ENCODE peak calls at places on chromosomes 7 and 10, in nine cellular contexts. P, A, X, C, J, Q, D, S and L are unnamed samples.

GRCh38 chr7:134737561-134738353 is 41.7 kb upstream of the CALD1 start:
- DNase-seq in P (no peak), A (peak), X (no peak), C (no peak), J (no peak), Q (no peak), D (no peak), S (no peak), L (no peak)

GRCh38 chr10:89553064-89553734 is 17.8 kb upstream of the SLC16A12 start:
- DNase-seq in P (no peak), A (peak), X (no peak), C (peak), J (no peak), Q (peak), D (peak), S (no peak), L (peak)

GRCh38 chr7:30815016-30815854 is 44.0 kb downstream of the MINDY4 start:
- DNase-seq in P (peak), A (no peak), X (no peak), C (no peak), J (peak), Q (no peak), D (no peak), S (peak), L (no peak)

GRCh38 chr10:78898341-78899097 is 170.2 kb upstream of the ZMIZ1 start:
- DNase-seq in P (no peak), A (no peak), X (no peak), C (no peak), J (no peak), Q (no peak), D (no peak), S (no peak), L (no peak)

GRCh38 chr7:55178863-55179773 is 160.3 kb downstream of the EGFR start:
- DNase-seq in P (no peak), A (no peak), X (no peak), C (no peak), J (no peak), Q (no peak), D (no peak), S (no peak), L (no peak)

GRCh38 chr7:49597805-49598204 is 175.6 kb upstream of the VWC2 start:
- DNase-seq in P (no peak), A (no peak), X (no peak), C (no peak), J (no peak), Q (no peak), D (no peak), S (no peak), L (no peak)

GRCh38 chr7:5523052-5523711 is 99.5 kb upstream of the TNRC18 start:
- DNase-seq in P (no peak), A (no peak), X (no peak), C (peak), J (no peak), Q (no peak), D (peak), S (no peak), L (no peak)

GRCh38 chr10:70915806-70916205 is 27.4 kb upstream of the PCBD1 start:
- DNase-seq in P (no peak), A (no peak), X (no peak), C (no peak), J (peak), Q (no peak), D (no peak), S (peak), L (no peak)

GRCh38 chr7:40986351-40986873 is 716.5 kb downstream of the INHBA start:
- DNase-seq in P (no peak), A (peak), X (no peak), C (peak), J (no peak), Q (peak), D (no peak), S (no peak), L (no peak)

GRCh38 chr10:96165726-96166125 is 35.6 kb downstream of the ZNF518A start:
- DNase-seq in P (no peak), A (no peak), X (no peak), C (no peak), J (no peak), Q (no peak), D (no peak), S (no peak), L (no peak)

GRCh38 chr7:102469972-102470825 is 5.4 kb downstream of the LRWD1 start:
- DNase-seq in P (peak), A (no peak), X (peak), C (no peak), J (no peak), Q (no peak), D (no peak), S (no peak), L (no peak)

GRCh38 chr7:75595766-75596165 is 103.6 kb downstream of the SPDYE5 start:
- DNase-seq in P (no peak), A (no peak), X (no peak), C (no peak), J (no peak), Q (no peak), D (no peak), S (no peak), L (no peak)

GRCh38 chr7:1678571-1679325 is 8.7 kb downstream of the ELFN1 start:
- DNase-seq in P (peak), A (no peak), X (no peak), C (no peak), J (no peak), Q (no peak), D (no peak), S (no peak), L (no peak)

GRCh38 chr10:70459771-70460490 is 18.4 kb upstream of the NODAL start:
- DNase-seq in P (no peak), A (no peak), X (no peak), C (no peak), J (no peak), Q (no peak), D (no peak), S (no peak), L (no peak)

GRCh38 chr7:22185559-22185958 is 171.4 kb downstream of the RAPGEF5 start:
- DNase-seq in P (no peak), A (no peak), X (no peak), C (no peak), J (no peak), Q (no peak), D (no peak), S (no peak), L (no peak)

GRCh38 chr10:36349445-36350063 is 707.5 kb upstream of the FZD8 start:
- DNase-seq in P (no peak), A (peak), X (no peak), C (no peak), J (no peak), Q (no peak), D (no peak), S (no peak), L (no peak)

GRCh38 chr10:68172324-68172723 is 59.6 kb downstream of the ATOH7 start:
- DNase-seq in P (no peak), A (no peak), X (no peak), C (no peak), J (no peak), Q (no peak), D (no peak), S (no peak), L (no peak)

GRCh38 chr10:123642697-123643096 is 23.5 kb upstream of the GPR26 start:
- DNase-seq in P (peak), A (no peak), X (no peak), C (peak), J (no peak), Q (no peak), D (no peak), S (no peak), L (no peak)

GRCh38 chr10:91090761-91091529 is 129.5 kb upstream of the PCGF5 start:
- DNase-seq in P (no peak), A (peak), X (no peak), C (peak), J (no peak), Q (no peak), D (no peak), S (no peak), L (no peak)

GRCh38 chr10:91091780-91092179 is 128.7 kb upstream of the PCGF5 start:
- DNase-seq in P (no peak), A (no peak), X (no peak), C (no peak), J (no peak), Q (no peak), D (no peak), S (no peak), L (no peak)

GRCh38 chr10:91088300-91089140 is 131.9 kb upstream of the PCGF5 start:
- DNase-seq in P (no peak), A (peak), X (no peak), C (peak), J (no peak), Q (no peak), D (no peak), S (no peak), L (peak)
- TF ChIP-seq CTCF in P (no peak), A (no peak), X (no peak), C (peak), J (no peak), Q (peak), D (no peak), S (peak), L (no peak)

DNA sequence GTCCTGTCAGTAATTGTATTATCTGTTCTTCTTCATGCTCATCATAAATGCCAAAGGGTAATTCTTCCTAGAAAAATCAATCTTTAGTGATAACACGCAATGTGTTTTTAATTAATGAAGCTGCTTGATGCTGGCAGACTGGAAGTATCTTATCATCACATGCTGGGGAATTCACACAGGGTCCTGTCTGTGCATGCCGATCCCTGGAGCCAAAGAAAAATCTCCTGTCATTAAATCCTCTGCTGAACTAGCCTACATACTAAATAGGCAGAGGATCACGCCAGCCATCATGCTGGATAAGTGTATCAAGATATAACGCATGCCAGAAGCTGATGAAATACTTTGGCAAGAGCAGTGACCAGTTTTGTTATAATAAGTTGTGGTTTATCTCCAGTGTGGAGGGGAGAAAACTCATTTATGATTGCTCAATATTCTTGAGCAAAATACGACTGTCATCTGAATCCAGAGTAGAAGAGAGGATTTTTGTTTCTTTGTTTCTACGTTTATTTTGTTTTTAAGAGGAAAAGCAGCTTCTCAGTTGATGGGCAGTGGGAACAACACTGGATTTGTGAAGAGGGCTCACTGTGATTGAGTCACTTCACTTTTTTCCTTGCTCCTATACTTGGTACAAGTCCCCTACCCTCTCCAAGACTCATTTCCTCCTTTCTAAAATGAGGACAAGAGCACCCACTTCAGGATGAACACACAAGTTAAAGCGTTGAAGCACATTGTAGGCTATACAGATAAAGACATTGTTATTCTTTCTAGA is 649.1 kb downstream of the TNS3 start:
- DNase-seq in P (no peak), A (peak), X (peak), C (peak), J (no peak), Q (peak), D (peak), S (no peak), L (peak)
- TF ChIP-seq CTCF in P (no peak), A (peak), X (no peak), C (no peak), J (no peak), Q (peak), D (no peak), S (peak), L (no peak)

GRCh38 chr7:20535541-20535940 is 79.9 kb upstream of the ABCB5 start:
- DNase-seq in P (no peak), A (no peak), X (no peak), C (no peak), J (no peak), Q (no peak), D (no peak), S (no peak), L (no peak)

GRCh38 chr7:20541615-20542349 is 73.7 kb upstream of the ABCB5 start:
- DNase-seq in P (no peak), A (no peak), X (no peak), C (no peak), J (no peak), Q (no peak), D (no peak), S (no peak), L (peak)

GRCh38 chr7:20542594-20542993 is 72.9 kb upstream of the ABCB5 start:
- DNase-seq in P (no peak), A (no peak), X (no peak), C (no peak), J (no peak), Q (no peak), D (no peak), S (peak), L (peak)

GRCh38 chr7:20543565-20543964 is 71.9 kb upstream of the ABCB5 start:
- DNase-seq in P (no peak), A (no peak), X (no peak), C (no peak), J (no peak), Q (no peak), D (no peak), S (no peak), L (no peak)

DNA sequence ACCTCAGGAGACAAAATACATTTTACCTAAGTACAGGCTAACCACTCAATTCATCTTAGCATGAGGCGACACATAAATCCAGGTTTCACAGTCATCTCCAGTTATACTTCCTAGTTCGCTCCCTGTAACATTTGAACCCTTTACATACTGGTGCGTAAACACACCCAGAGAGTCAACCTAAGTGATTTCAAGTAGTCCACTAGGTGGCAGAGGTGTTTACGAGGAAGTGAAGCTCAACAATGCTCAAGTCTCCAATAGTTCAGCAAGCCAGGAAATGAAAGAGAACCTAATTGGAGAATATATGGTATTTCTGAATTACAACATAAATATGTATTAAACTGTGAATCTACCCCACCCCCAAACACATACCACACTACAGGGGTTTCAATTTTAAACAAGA is 76.3 kb upstream of the ABCB5 start:
- DNase-seq in P (no peak), A (no peak), X (no peak), C (peak), J (no peak), Q (no peak), D (no peak), S (no peak), L (no peak)
- TF ChIP-seq CTCF in P (no peak), A (peak), X (no peak), C (no peak), J (no peak), Q (peak), D (no peak), S (peak), L (no peak)

GRCh38 chr7:149725916-149726315 is 47.5 kb downstream of the ZNF467 start:
- DNase-seq in P (peak), A (no peak), X (no peak), C (no peak), J (peak), Q (no peak), D (no peak), S (no peak), L (no peak)
- TF ChIP-seq CTCF in P (no peak), A (no peak), X (no peak), C (no peak), J (no peak), Q (no peak), D (no peak), S (no peak), L (no peak)

GRCh38 chr7:132247995-132248618 is 328.2 kb downstream of the PLXNA4 start:
- DNase-seq in P (no peak), A (no peak), X (no peak), C (no peak), J (no peak), Q (no peak), D (no peak), S (no peak), L (no peak)

GRCh38 chr7:132248841-132249590 is 327.3 kb downstream of the PLXNA4 start:
- DNase-seq in P (no peak), A (no peak), X (no peak), C (no peak), J (no peak), Q (no peak), D (no peak), S (no peak), L (no peak)

GRCh38 chr7:132250480-132251326 is 325.6 kb downstream of the PLXNA4 start:
- DNase-seq in P (no peak), A (no peak), X (no peak), C (no peak), J (no peak), Q (no peak), D (no peak), S (no peak), L (no peak)

GRCh38 chr7:132251327-132251659 is 325.0 kb downstream of the PLXNA4 start:
- DNase-seq in P (peak), A (no peak), X (peak), C (peak), J (peak), Q (no peak), D (peak), S (peak), L (peak)

GRCh38 chr7:132249591-132249971 is 326.7 kb downstream of the PLXNA4 start:
- DNase-seq in P (no peak), A (no peak), X (no peak), C (peak), J (no peak), Q (no peak), D (peak), S (no peak), L (peak)
- TF ChIP-seq CTCF in P (no peak), A (peak), X (no peak), C (peak), J (no peak), Q (peak), D (no peak), S (peak), L (no peak)